ENCODE peak calls at places on chromosome 17, in eight cellular contexts. F, L, R, T, Q, C, Y and B are unnamed samples.

GRCh38 chr17:62189377-62189776 is 124.3 kb upstream of the MED13 start:
- DNase-seq in C (no peak), F (no peak), L (no peak), T (no peak), R (no peak), Q (no peak), Y (no peak), B (no peak)

GRCh38 chr17:75086496-75087181 is 1.1 kb upstream of the SLC16A5 start:
- DNase-seq in Q (no peak), R (peak), C (peak), T (no peak), Y (no peak), F (peak), L (no peak), B (peak)

GRCh38 chr17:36690190-36690589 is 88.8 kb downstream of the MRM1 start:
- DNase-seq in F (no peak), Q (no peak), R (no peak), C (no peak), L (no peak), T (no peak), Y (no peak), B (no peak)

GRCh38 chr17:76884995-76885896 is 17.0 kb downstream of the MGAT5B start:
- DNase-seq in R (no peak), T (no peak), C (no peak), Q (no peak), F (no peak), L (no peak), Y (no peak), B (no peak)

GRCh38 chr17:45309400-45309799 is 7.4 kb downstream of the MAP3K14 start:
- DNase-seq in F (no peak), Q (no peak), T (no peak), Y (no peak), C (no peak), R (no peak), L (no peak), B (no peak)

GRCh38 chr17:45338996-45339535 is 22.2 kb upstream of the MAP3K14 start:
- DNase-seq in Y (peak), Q (no peak), R (no peak), F (no peak), C (no peak), L (peak), T (no peak), B (no peak)

GRCh38 chr17:45019177-45019711 is 32.2 kb downstream of the DCAKD start:
- DNase-seq in Y (peak), R (peak), T (peak), C (no peak), F (peak), Q (no peak), L (no peak), B (peak)

GRCh38 chr17:48198950-48199541 is 91.5 kb downstream of the SNX11 start:
- DNase-seq in F (no peak), Y (no peak), R (no peak), C (peak), Q (no peak), T (no peak), L (no peak), B (peak)

GRCh38 chr17:46162871-46163270 is 30.4 kb downstream of the KANSL1 start:
- DNase-seq in Y (no peak), C (no peak), Q (no peak), L (no peak), R (no peak), T (no peak), F (no peak), B (no peak)

GRCh38 chr17:4950075-4950756 is 703 bp upstream of the ENO3 start:
- DNase-seq in R (peak), F (peak), L (no peak), Y (peak), C (no peak), T (peak), Q (no peak), B (peak)

GRCh38 chr17:59221159-59221847 is 992 bp downstream of the GDPD1 start:
- DNase-seq in C (no peak), T (peak), F (no peak), R (no peak), L (no peak), Q (no peak), Y (no peak), B (no peak)

GRCh38 chr17:46764709-46765401 is 53.6 kb downstream of the WNT3 start:
- DNase-seq in F (peak), Q (no peak), T (peak), C (no peak), L (no peak), R (peak), Y (no peak), B (no peak)

GRCh38 chr17:3447625-3448024 is 14.0 kb upstream of the OR1E2 start:
- DNase-seq in Y (no peak), C (no peak), L (no peak), T (no peak), R (no peak), Q (peak), F (no peak), B (no peak)

GRCh38 chr17:82882715-82883446 is 43.1 kb upstream of the ZNF750 start:
- DNase-seq in F (peak), T (no peak), Q (no peak), Y (peak), L (no peak), R (peak), C (peak), B (peak)

GRCh38 chr17:15398736-15399331 is 57.4 kb upstream of the TEKT3 start:
- DNase-seq in L (no peak), R (no peak), Y (no peak), T (peak), Q (no peak), C (no peak), F (no peak), B (no peak)

GRCh38 chr17:27513849-27514248 is 57.6 kb downstream of the KSR1 start:
- DNase-seq in Q (no peak), Y (peak), F (no peak), R (no peak), L (no peak), C (no peak), T (no peak), B (no peak)

GRCh38 chr17:13616031-13616430 is 14.3 kb upstream of the HS3ST3A1 start:
- DNase-seq in Q (no peak), C (no peak), R (no peak), F (no peak), T (no peak), L (no peak), Y (no peak), B (no peak)

GRCh38 chr17:15738066-15738465 is 6.0 kb downstream of the TBC1D26 start:
- DNase-seq in R (no peak), L (no peak), Y (no peak), F (no peak), Q (no peak), C (no peak), T (no peak), B (no peak)

GRCh38 chr17:19706791-19707727 is 9.3 kb downstream of the SLC47A2 start:
- DNase-seq in C (peak), Q (no peak), R (no peak), F (no peak), Y (no peak), T (no peak), L (no peak), B (no peak)

GRCh38 chr17:62968445-62968923 is 2.4 kb downstream of the TANC2 start:
- DNase-seq in T (peak), L (no peak), C (peak), R (peak), Q (peak), Y (no peak), F (peak), B (peak)

GRCh38 chr17:50598487-50598886 is 36.2 kb upstream of the ABCC3 start:
- DNase-seq in Y (no peak), L (no peak), T (no peak), C (no peak), Q (no peak), F (no peak), R (no peak), B (no peak)

GRCh38 chr17:75783069-75783783 is 1.4 kb upstream of the UNK start:
- DNase-seq in Q (peak), R (no peak), L (no peak), C (no peak), T (peak), Y (no peak), F (no peak), B (no peak)

GRCh38 chr17:64028874-64029464 is 8.5 kb upstream of the ICAM2 start:
- DNase-seq in C (peak), F (peak), T (peak), R (peak), Y (peak), L (peak), Q (peak), B (peak)

GRCh38 chr17:44898768-44899073 is 524 bp downstream of the EFTUD2 start:
- DNase-seq in Y (no peak), C (no peak), R (peak), L (no peak), T (no peak), F (no peak), Q (no peak), B (no peak)

GRCh38 chr17:22512997-22513538 is 820.7 kb downstream of the KCNJ18 start:
- DNase-seq in Q (no peak), C (no peak), Y (no peak), R (no peak), T (no peak), L (no peak), F (no peak), B (no peak)

GRCh38 chr17:79923974-79924638 is 84.9 kb upstream of the CBX4 start:
- DNase-seq in Q (peak), L (no peak), C (no peak), Y (no peak), F (peak), T (peak), R (peak), B (peak)

GRCh38 chr17:17933775-17934174 is 38.4 kb downstream of the TOM1L2 start:
- DNase-seq in Y (no peak), L (no peak), C (no peak), Q (no peak), F (no peak), T (no peak), R (no peak), B (no peak)

GRCh38 chr17:4175921-4176802 is 33.2 kb downstream of the CYB5D2 start:
- DNase-seq in T (no peak), F (no peak), Y (peak), Q (no peak), L (no peak), R (no peak), C (no peak), B (no peak)

GRCh38 chr17:75069783-75070182 is 18.0 kb upstream of the SLC16A5 start:
- DNase-seq in R (no peak), Y (peak), T (peak), L (no peak), C (peak), Q (no peak), F (peak), B (no peak)

GRCh38 chr17:35801583-35802224 is 6.3 kb upstream of the MMP28 start:
- DNase-seq in C (peak), Y (peak), R (peak), L (peak), F (peak), T (peak), Q (no peak), B (peak)

GRCh38 chr17:58107306-58107705 is 24.1 kb downstream of the DYNLL2 start:
- DNase-seq in T (no peak), L (no peak), R (no peak), C (no peak), F (no peak), Y (no peak), Q (no peak), B (no peak)

GRCh38 chr17:71149607-71150006 is 971.2 kb upstream of the SOX9 start:
- DNase-seq in L (no peak), C (no peak), T (no peak), R (no peak), Q (no peak), F (no peak), Y (no peak), B (no peak)

GRCh38 chr17:68033636-68034451 is 1.7 kb upstream of the KPNA2 start:
- DNase-seq in Y (no peak), F (no peak), R (no peak), T (peak), C (no peak), Q (peak), L (no peak), B (no peak)

GRCh38 chr17:30458371-30458770 is 18.8 kb upstream of the GOSR1 start:
- DNase-seq in Y (no peak), L (no peak), R (no peak), T (no peak), Q (no peak), C (no peak), F (no peak), B (no peak)

GRCh38 chr17:16915752-16916556 is 56.0 kb downstream of the TNFRSF13B start:
- DNase-seq in L (peak), F (peak), C (no peak), R (peak), Q (peak), T (peak), Y (peak), B (peak)

GRCh38 chr17:68513932-68514331 is 1.7 kb downstream of the PRKAR1A start:
- DNase-seq in L (no peak), T (peak), R (no peak), F (no peak), Q (no peak), C (no peak), Y (no peak), B (no peak)

GRCh38 chr17:17663160-17664072 is 17.8 kb upstream of the RAI1 start:
- DNase-seq in F (peak), L (no peak), R (peak), T (peak), C (no peak), Q (peak), Y (peak), B (peak)

GRCh38 chr17:64534187-64534586 is 27.4 kb downstream of the CEP95 start:
- DNase-seq in R (no peak), L (no peak), C (no peak), Y (no peak), T (peak), Q (no peak), F (no peak), B (no peak)

DNA sequence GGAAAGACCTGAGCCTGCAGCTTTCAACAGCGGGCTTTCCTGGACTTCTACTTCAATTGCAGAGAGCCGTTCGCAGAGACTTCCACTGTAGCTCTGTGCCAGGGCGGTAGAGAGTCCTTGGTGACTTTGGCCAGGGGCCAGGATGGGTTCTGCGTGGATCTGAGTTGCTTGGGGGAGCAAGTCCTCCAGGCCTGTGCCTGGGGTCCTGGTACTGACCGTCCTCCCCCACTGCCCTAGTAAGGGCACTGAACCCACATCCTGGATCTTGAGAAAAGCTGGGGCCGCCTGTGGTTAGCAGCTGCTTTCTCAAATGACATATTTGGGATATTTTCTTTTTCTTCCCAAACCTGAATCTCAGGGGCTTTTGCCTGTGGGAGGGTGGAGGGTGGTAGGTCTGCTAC is 37.9 kb downstream of the PGS1 start:
- DNase-seq in T (peak), F (peak), Q (no peak), L (no peak), Y (no peak), C (no peak), R (peak), B (peak)
- H3K4me3 ChIP-seq in T (no peak), F (peak), Q (no peak), L (no peak), Y (no peak), C (no peak), R (no peak), B (no peak)

GRCh38 chr17:81028506-81028858 is 6.5 kb upstream of the BAIAP2 start:
- DNase-seq in C (no peak), R (no peak), L (no peak), F (no peak), T (no peak), Q (no peak), Y (peak), B (no peak)
- TF ChIP-seq POLR2A in C (no peak), R (no peak), L (no peak), F (no peak), T (no peak), Q (no peak), Y (no peak), B (no peak)

DNA sequence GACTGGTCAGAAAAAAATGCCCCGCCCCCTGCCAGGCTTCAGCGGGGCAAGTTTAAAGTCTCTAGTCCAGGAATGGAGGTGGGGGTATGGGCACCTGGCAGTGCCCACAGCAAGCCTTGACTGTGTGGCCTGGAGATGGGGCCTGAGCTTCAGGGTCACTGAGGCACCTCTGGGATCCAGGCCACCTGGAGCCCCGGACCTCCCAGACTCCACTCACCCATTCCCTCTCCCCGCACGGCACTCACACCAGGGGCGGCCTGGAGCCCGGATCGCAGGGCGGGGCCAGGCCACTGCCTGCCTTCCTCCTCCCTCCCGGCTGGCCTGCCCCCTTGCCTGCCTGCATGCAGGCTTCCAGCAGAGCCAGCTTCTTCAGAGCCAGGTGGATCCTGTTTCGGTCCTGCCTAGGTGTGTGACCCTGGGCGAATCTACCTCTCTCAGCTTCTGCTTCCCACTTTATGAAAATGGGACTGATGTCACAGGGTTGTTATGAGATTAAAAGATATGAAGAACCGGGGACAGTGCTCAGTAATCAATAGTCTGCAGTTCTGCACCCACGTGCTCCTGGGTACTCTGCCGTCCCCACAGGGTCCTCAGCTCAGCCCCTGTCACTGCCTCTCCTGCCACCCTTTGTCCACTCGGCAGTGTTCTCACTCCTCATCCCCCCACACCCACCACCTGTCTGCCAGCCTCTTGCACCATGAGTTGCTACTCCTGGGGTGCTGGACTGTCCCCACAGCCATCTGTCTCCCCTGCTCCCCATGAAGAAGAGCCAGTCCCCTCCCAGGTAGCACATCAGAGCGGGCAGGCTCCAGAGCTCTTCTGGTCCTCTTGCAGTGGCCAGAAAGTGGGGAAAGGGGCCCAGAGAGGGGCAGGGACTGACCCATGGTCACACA is 1.2 kb upstream of the TCAP start:
- DNase-seq in F (peak), Q (peak), R (no peak), T (no peak), Y (peak), C (no peak), L (no peak), B (peak)
- TF ChIP-seq POLR2AphosphoS5 in F (no peak), Q (peak), R (no peak), T (no peak), Y (peak), C (no peak), L (no peak), B (no peak)

GRCh38 chr17:6605142-6605541 is 35.4 kb downstream of the KIAA0753 start:
- DNase-seq in Y (no peak), R (no peak), T (no peak), Q (no peak), L (no peak), C (no peak), F (no peak), B (no peak)
- H3K4me3 ChIP-seq in Y (no peak), R (no peak), T (no peak), Q (no peak), L (no peak), C (no peak), F (no peak), B (no peak)

DNA sequence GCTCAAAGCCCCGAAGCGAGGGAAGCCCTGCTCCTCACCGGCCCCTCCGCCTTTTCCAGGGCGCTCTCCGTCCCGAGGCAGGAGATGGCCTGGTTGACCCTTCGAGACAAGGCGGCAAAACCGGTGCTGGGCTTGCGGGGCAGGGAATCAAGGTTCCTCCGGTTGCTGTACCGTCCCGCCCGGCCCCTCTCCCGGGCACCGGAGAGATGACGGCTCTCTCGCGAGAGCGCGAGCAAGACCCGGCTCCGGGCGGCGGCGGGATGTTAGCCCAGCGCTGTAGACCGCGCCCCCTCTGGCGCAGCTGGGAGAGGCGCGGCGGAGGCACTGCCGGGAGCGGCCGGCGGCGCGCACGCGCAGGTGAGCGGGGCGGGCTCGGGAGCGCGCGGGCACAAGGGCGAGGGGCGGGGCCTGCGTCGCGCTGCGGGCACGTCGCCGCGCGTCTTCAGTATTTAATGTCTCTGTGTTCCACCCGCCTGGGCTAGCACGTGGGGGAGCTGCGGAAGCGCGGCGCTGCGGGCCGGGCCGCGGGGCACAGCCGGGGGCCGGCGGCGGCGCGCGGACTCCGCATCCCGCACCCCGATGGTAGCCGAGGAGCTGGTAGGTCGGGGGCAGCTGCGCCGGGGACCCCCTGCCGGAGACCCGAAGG is at the start of gene AKAP1:
- DNase-seq in Y (peak), C (peak), T (peak), Q (peak), F (peak), L (peak), R (peak), B (peak)
- TF ChIP-seq POLR2A in Y (peak), C (peak), T (peak), Q (peak), F (peak), L (peak), R (peak), B (peak)

GRCh38 chr17:979539-980405 is at the start of gene NXN:
- DNase-seq in Y (peak), Q (no peak), F (peak), C (peak), T (peak), R (peak), L (peak), B (peak)
- TF ChIP-seq POLR2AphosphoS5 in Y (peak), Q (peak), F (peak), C (peak), T (peak), R (peak), L (peak), B (peak)